ENCODE peak calls at places on chromosomes 2 and 18, in five cellular contexts. Q is PC-9; G is effector memory CD4-positive, alpha-beta T cell; K is GM23248; N is CD4-positive, alpha-beta memory T cell. L is an unnamed sample.

GRCh38 chr18:35178260-35178659 is 62.6 kb upstream of the ZNF397 start:
- DNase-seq in Q (no peak), N (no peak), K (peak; percentile 84), G (no peak), L (no peak)

GRCh38 chr2:99255491-99256318 is at the start of gene LYG2:
- DNase-seq in K (no peak), Q (no peak), N (no peak), G (no peak), L (no peak)

GRCh38 chr18:79540914-79541301 is 138.7 kb upstream of the CTDP1 start:
- DNase-seq in K (no peak), G (no peak), Q (no peak), N (no peak), L (no peak)

GRCh38 chr2:233838726-233839446 is 15.4 kb downstream of the HJURP start:
- DNase-seq in G (no peak), N (no peak), Q (no peak), K (no peak), L (no peak)

GRCh38 chr2:160731856-160732255 is 238.2 kb upstream of the RBMS1 start:
- DNase-seq in K (no peak), Q (no peak), N (no peak), G (no peak), L (no peak)

GRCh38 chr2:23351388-23352141 is 33.4 kb upstream of the KLHL29 start:
- DNase-seq in K (peak; percentile 93), Q (peak; percentile 57), G (no peak), N (peak; percentile 14), L (peak; percentile 88)

GRCh38 chr2:218403810-218404209 is 4.1 kb downstream of the CTDSP1 start:
- DNase-seq in Q (no peak), N (no peak), K (no peak), G (no peak), L (no peak)

GRCh38 chr2:102070058-102070642 is 72.4 kb upstream of the IL1R1 start:
- DNase-seq in G (no peak), Q (peak; percentile 77), N (no peak), K (peak; percentile 88), L (no peak)

GRCh38 chr2:8662239-8662879 is 19.5 kb upstream of the ID2 start:
- DNase-seq in G (no peak), N (no peak), Q (peak; percentile 31), K (peak; percentile 97), L (no peak)

GRCh38 chr18:56565059-56565458 is 73.3 kb downstream of the TXNL1 start:
- DNase-seq in Q (no peak), G (no peak), K (peak; percentile 34), N (no peak), L (no peak)

GRCh38 chr18:32258148-32258547 is 68.3 kb downstream of the MEP1B start:
- DNase-seq in N (no peak), K (no peak), G (no peak), Q (no peak), L (no peak)
- H3K27ac ChIP-seq in N (no peak overlapping the region), K (no peak overlapping the region), G (no peak overlapping the region), Q (no peak overlapping the region), L (no peak overlapping the region)

GRCh38 chr2:27959496-27959895 is 69.0 kb downstream of the BABAM2 start:
- DNase-seq in K (peak; percentile 56), G (no peak), Q (no peak), N (no peak), L (no peak)
- H3K4me3 ChIP-seq in K (peak overlapping the region; percentile 64), G (no peak overlapping the region), Q (no peak overlapping the region), N (no peak overlapping the region), L (no peak overlapping the region)

GRCh38 chr18:3489462-3489861 is 39.5 kb downstream of the TGIF1 start:
- DNase-seq in G (no peak), K (no peak), N (no peak), Q (no peak), L (no peak)

GRCh38 chr18:3486514-3486913 is 36.5 kb downstream of the TGIF1 start:
- DNase-seq in Q (no peak), G (no peak), K (no peak), N (no peak), L (no peak)

GRCh38 chr18:3481696-3482210 is 31.8 kb downstream of the TGIF1 start:
- DNase-seq in K (peak; percentile 46), N (no peak), Q (no peak), G (no peak), L (no peak)

GRCh38 chr18:3482258-3482657 is 32.3 kb downstream of the TGIF1 start:
- DNase-seq in K (no peak), N (no peak), Q (no peak), G (no peak), L (no peak)

GRCh38 chr18:3485153-3486149 is 35.5 kb downstream of the TGIF1 start:
- DNase-seq in N (no peak), K (no peak), Q (no peak), G (no peak), L (no peak)
- H3K27ac ChIP-seq in N (no peak overlapping the region), K (no peak overlapping the region), Q (no peak overlapping the region), G (no peak overlapping the region), L (no peak overlapping the region)

DNA sequence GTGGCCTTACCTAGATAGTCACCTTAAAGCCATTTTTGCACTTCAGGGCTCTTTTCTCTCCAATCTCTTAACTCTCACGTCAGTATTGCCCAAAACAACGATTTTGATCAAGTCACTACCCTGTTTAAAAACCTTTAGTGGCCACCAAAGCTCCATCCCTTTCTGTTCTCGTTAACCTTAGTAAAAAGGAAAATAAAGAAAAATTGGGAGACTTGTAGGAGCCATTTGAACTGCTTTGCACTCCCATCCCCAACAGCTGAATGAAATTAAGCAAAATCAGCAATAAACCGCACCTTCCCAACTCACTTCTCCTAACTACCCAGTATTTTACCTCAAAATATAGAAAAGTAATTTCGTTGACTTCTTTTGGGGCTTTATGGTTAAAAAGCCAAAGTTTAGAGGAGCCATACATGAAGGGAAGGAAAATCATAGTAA is 686 bp upstream of the ARL5A start:
- DNase-seq in Q (no peak), N (no peak), K (no peak), G (no peak), L (no peak)
- H3K4me3 ChIP-seq in Q (peak overlapping the region; percentile 68), N (peak overlapping the region; percentile 62), K (peak overlapping the region; percentile 82), G (peak overlapping the region; percentile 91), L (peak overlapping the region; percentile 85)

DNA sequence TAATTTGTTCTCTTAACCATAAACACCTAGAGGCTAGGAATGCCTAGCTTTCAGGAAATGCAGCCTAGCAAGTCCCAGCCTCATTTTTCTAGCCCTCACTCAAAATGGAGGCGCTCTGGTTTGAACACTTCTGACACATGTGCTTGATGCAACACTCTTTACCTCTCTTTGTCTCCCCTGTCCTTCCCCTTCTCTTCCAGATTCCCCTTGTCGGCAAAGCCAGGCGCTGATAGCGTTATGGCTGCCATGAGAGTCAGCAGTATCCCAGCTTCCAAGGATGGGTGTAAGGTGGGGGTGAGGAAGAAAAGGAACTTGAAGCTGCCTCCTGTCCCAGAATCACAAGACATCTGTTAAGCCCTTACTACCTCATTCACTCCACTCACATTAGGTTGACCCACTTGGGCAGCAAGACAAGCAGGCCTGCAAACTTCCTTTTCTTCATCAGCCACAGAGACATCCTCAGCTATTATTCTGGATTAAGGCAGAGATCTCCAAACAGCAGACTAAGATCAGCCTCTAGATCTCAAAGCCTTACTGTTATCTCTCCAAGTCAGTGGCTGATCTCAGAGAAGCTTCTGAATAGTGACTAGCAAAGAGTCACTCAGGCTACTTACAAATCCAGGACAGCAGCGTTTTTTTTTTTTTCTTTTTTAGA is 1.9 kb upstream of the ST3GAL5 start:
- DNase-seq in G (no peak), K (no peak), N (no peak), Q (no peak), L (no peak)
- H3K27ac ChIP-seq in G (no peak overlapping the region), K (no peak overlapping the region), N (no peak overlapping the region), Q (no peak overlapping the region), L (no peak overlapping the region)

DNA sequence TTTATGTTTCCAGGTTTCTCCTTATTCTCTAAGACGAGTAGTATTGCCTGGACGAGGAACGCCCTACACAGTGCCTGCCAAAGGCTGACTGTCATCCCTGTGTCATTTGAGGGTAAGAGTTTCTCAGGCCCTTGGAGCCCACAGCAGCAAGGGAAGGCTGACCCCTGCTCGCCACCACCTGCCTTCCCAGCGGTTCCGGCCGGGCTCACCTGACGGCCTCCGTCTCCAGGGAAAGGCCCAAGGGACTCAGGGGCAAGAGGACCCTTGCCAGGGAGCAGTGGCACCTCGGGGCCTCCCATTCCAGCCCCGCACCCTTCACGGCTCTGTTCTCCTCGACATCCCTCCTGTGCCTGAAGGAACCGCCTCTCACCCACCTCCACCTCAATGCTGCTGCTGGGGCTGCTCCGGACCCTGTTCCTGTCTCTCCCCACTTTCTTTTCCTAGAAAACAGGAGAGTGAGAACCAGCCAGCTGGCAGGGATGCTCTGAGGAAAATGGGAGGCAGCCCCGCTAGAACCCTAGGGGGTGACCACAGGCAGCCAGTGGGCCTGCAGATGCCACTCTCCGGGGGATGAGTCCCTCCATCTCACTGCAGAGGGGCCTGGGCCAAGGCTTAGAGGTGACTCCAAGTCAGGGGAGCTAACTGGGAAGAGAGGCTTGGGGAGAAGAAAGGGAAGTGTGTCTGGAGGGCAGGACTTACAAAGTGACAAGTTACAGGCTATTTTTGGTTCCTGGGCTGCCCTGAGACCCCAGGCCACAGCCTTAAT is 1.8 kb downstream of the LIMS2 start:
- DNase-seq in N (no peak), K (peak; percentile 73), G (no peak), Q (no peak), L (no peak)
- H3K4me3 ChIP-seq in N (no peak overlapping the region), K (peak overlapping the region; percentile 69), G (no peak overlapping the region), Q (no peak overlapping the region), L (no peak overlapping the region)